ENCODE peak calls at places on chromosome 15, in four cellular contexts. W is AG10803, H is astrocyte of the spinal cord, N is kidney. Y is an unnamed sample.

GRCh38 chr15:31200735-31201151 is 99.2 kb upstream of the TRPM1 start:
- DNase-seq in W (peak), H (peak), N (peak), Y (peak)

GRCh38 chr15:44183363-44183762 is 11.7 kb downstream of the FRMD5 start:
- DNase-seq in W (no peak), H (no peak), N (no peak), Y (no peak)

GRCh38 chr15:88997531-88997930 is 84.4 kb upstream of the MFGE8 start:
- DNase-seq in W (no peak), H (no peak), N (no peak), Y (no peak)

GRCh38 chr15:43544266-43544665 is 26.9 kb downstream of the MAP1A start:
- DNase-seq in W (no peak), H (no peak), N (no peak), Y (no peak)

GRCh38 chr15:41820791-41821423 is 7.0 kb upstream of the JMJD7 start:
- DNase-seq in W (no peak), H (no peak), N (peak), Y (no peak)

GRCh38 chr15:101091080-101092017 is 160.5 kb downstream of the CHSY1 start:
- DNase-seq in W (peak), H (peak), N (no peak), Y (no peak)

GRCh38 chr15:60392601-60392985 is 5.2 kb downstream of the ANXA2 start:
- DNase-seq in W (peak), H (peak), N (no peak), Y (no peak)

GRCh38 chr15:68672781-68673205 is 94.0 kb downstream of the CORO2B start:
- DNase-seq in W (peak), H (peak), N (peak), Y (peak)

GRCh38 chr15:26051771-26052685 is 188.9 kb upstream of the ATP10A start:
- DNase-seq in W (peak), H (no peak), N (no peak), Y (no peak)

GRCh38 chr15:93384886-93385285 is 295.9 kb upstream of the RGMA start:
- DNase-seq in W (no peak), H (no peak), N (no peak), Y (no peak)

GRCh38 chr15:74291101-74292071 is 55.3 kb downstream of the CCDC33 start:
- DNase-seq in W (peak), H (peak), N (peak), Y (peak)

DNA sequence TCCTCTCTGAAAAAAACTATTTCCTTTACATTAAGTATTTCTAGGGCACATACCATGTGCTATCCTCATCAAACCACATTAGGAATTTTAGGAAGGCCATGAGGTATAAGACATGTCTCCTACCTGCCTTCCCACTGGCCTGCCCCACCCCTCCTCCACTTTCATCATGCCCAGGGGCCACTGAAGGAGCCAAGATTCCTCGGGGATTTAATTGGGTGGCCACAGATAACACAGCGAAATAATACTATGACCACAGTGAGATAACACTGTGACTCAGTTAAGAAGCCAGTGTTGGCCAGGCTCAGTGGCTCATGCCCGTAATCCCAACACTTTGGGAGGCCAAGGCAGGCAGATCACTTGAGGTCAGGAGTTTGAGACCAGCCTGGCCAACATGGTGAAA is 9.8 kb upstream of the BMF start:
- DNase-seq in W (no peak), H (no peak), N (no peak), Y (no peak)
- TF ChIP-seq CTCF in W (no peak), H (no peak), N (no peak), Y (no peak)

GRCh38 chr15:79365765-79366164 is 54.9 kb downstream of the TMED3 start:
- DNase-seq in W (no peak), H (no peak), N (no peak), Y (no peak)

GRCh38 chr15:79366691-79367090 is 55.8 kb downstream of the TMED3 start:
- DNase-seq in W (no peak), H (no peak), N (no peak), Y (no peak)

GRCh38 chr15:79364571-79365240 is 53.8 kb downstream of the TMED3 start:
- DNase-seq in W (no peak), H (no peak), N (no peak), Y (no peak)
- H3K4me3 ChIP-seq in W (no peak), H (no peak), N (no peak), Y (no peak)

GRCh38 chr15:62066663-62067447 is at the start of gene C2CD4A:
- DNase-seq in W (peak), H (peak), N (peak), Y (peak)

GRCh38 chr15:62068787-62069170 is 2.0 kb downstream of the C2CD4A start:
- DNase-seq in W (peak), H (peak), N (no peak), Y (no peak)

GRCh38 chr15:62067448-62068044 is 769 bp downstream of the C2CD4A start:
- DNase-seq in W (peak), H (no peak), N (peak), Y (peak)

GRCh38 chr15:62069551-62069950 is 2.8 kb downstream of the C2CD4A start:
- DNase-seq in W (no peak), H (no peak), N (no peak), Y (no peak)

DNA sequence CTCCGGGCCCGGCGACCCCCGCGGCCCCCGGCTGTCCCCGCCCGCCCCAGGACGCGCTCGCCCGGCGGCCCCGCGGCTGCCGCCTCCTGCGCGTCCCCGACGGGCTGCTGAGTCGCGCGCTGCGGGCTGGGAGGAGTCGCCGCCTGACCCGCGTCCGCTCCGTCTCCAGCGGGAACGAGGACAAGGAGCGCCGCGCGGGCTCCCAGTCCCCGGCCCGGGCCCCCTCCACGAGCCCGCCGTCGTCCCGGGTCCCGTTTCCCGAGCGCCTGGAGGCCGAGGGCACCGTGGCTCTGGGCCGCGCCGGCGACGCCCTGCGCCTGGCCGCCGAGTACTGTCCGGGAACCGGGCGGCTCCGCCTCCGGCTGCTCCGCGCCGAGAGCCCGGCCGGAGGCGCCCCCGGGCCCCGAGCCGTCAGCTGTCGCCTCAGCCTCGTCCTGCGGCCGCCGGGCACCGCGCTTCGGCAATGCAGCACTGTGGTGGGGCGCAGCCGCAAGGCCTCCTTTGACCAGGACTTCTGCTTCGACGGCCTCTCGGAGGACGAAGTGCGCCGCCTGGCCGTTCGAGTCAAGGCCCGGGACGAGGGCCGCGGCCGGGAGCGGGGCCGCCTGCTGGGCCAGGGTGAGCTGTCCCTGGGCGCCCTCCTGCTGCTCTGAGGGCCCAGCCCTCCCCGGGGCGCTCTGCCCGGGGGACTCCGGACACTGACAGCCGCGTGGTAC is 1.5 kb downstream of the C2CD4A start:
- DNase-seq in W (peak), H (peak), N (peak), Y (peak)
- TF ChIP-seq CTCF in W (no peak), H (no peak), N (no peak), Y (peak)

GRCh38 chr15:59194639-59195325 is 11.9 kb upstream of the LDHAL6B start:
- DNase-seq in W (no peak), H (peak), N (no peak), Y (no peak)

GRCh38 chr15:59190291-59190690 is 16.4 kb upstream of the LDHAL6B start:
- DNase-seq in W (peak), H (no peak), N (no peak), Y (no peak)

GRCh38 chr15:59189224-59189623 is 17.4 kb upstream of the LDHAL6B start:
- DNase-seq in W (no peak), H (no peak), N (no peak), Y (no peak)

GRCh38 chr15:59186501-59186900 is 20.1 kb upstream of the LDHAL6B start:
- DNase-seq in W (peak), H (no peak), N (no peak), Y (no peak)

GRCh38 chr15:59191855-59192237 is 14.8 kb upstream of the LDHAL6B start:
- DNase-seq in W (peak), H (peak), N (no peak), Y (no peak)
- H3K4me3 ChIP-seq in W (no peak), H (no peak), N (no peak), Y (no peak)

GRCh38 chr15:66184936-66185790 is 68.4 kb downstream of the MEGF11 start:
- DNase-seq in W (no peak), H (no peak), N (no peak), Y (no peak)

GRCh38 chr15:66186049-66186825 is 67.3 kb downstream of the MEGF11 start:
- DNase-seq in W (no peak), H (no peak), N (no peak), Y (no peak)

GRCh38 chr15:66189291-66189690 is 64.3 kb downstream of the MEGF11 start:
- DNase-seq in W (no peak), H (no peak), N (no peak), Y (no peak)

GRCh38 chr15:66187271-66187670 is 66.3 kb downstream of the MEGF11 start:
- DNase-seq in W (no peak), H (no peak), N (no peak), Y (peak)

GRCh38 chr15:66188464-66188863 is 65.1 kb downstream of the MEGF11 start:
- DNase-seq in W (no peak), H (no peak), N (no peak), Y (peak)
- TF ChIP-seq CTCF in W (no peak), H (no peak), N (no peak), Y (no peak)

DNA sequence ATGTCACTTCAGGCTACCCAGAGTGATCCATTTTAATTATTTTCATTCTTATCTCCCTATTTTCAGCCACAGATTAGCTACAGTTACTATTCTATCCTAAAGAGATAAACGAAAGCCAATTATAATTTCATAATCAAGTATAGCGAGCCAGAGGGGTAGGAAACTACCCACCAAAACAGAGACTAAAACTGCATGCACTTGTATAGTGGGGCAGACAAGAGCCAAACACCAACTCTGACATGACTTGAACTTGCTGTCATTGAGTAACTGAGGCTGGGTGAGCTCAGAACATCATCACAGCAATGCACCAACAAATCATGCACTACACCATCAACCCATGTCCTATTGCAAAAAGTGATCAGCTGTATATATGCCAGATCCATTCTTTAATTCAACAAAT is 64.8 kb downstream of the FBN1 start:
- DNase-seq in W (no peak), H (no peak), N (no peak), Y (no peak)
- H3K4me3 ChIP-seq in W (no peak), H (no peak), N (no peak), Y (no peak)

DNA sequence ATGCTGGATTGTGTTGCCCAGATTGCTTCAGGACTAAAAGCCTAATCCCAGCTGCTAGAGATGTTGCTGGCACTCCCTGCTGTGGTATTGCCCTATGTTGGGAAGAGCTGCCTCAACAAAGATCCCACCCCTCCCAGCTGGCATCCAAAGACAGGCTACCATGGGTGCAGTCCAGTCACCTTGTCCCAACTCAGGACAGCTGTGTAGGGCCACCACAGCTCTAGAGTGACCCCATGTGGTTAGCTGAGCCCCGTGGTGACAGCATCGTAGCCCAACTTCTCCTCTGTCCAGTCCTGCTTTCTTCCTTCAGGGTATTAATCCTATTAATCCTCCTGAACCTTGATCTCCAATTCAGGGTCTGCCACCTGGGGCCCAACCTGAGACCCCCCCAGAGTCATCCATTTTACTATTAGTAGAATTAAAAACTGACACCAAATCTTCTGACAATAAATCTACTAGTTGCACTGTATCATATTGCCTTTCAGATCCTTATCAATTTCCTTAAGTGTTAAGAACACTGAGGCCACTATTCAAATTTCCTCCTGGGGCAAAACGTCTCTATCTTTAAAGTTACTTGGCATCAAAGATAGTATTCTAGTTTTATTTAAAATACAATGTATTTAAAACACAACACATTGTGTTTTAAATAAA is 83.5 kb downstream of the AQP9 start:
- DNase-seq in W (peak), H (no peak), N (no peak), Y (no peak)
- TF ChIP-seq CTCF in W (peak), H (peak), N (peak), Y (peak)

GRCh38 chr15:97521894-97522293 is 438.6 kb upstream of the ARRDC4 start:
- DNase-seq in W (no peak), H (peak), N (no peak), Y (no peak)

GRCh38 chr15:97520689-97521088 is 439.8 kb upstream of the ARRDC4 start:
- DNase-seq in W (no peak), H (no peak), N (no peak), Y (no peak)

GRCh38 chr15:97522362-97522761 is 438.1 kb upstream of the ARRDC4 start:
- DNase-seq in W (no peak), H (peak), N (no peak), Y (no peak)

GRCh38 chr15:97517726-97518125 is 442.8 kb upstream of the ARRDC4 start:
- DNase-seq in W (no peak), H (no peak), N (no peak), Y (no peak)

GRCh38 chr15:97521390-97521789 is 439.1 kb upstream of the ARRDC4 start:
- DNase-seq in W (no peak), H (no peak), N (no peak), Y (no peak)
- H3K4me3 ChIP-seq in W (no peak), H (no peak), N (no peak), Y (no peak)

DNA sequence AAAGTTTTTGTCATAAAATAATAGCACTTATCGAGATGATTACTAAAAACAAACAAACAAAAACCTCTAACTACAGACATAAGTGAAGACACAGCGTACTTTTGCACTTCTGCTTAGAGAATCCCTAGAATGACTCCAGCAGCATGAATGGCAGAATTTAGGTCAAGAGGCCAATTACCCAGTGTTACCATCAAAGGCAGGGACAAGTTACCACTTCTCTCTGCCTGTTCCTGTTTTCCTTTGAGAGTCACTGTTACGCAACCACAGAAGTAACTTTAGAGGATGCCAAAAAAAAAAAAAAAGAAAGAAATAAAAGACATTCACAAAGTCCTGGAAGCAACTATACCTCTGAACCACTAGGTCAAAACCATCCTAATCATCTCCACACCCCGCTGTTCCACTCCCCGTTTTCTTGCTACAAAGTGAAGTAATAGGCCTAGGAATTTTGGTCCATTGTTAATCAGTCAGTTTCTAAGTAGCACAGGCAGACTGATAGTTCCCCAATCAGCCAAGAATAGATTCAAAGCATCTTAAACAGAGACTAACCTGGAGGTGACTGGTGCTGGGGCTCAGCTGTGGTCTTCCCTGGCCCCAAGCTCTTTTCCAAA is 41.9 kb downstream of the FMN1 start:
- DNase-seq in W (peak), H (peak), N (no peak), Y (no peak)
- TF ChIP-seq CTCF in W (no peak), H (no peak), N (no peak), Y (no peak)

Y was measured in upper lobe of right lung.